ENCODE peak calls at places on chromosomes 2 and 18, in five cellular contexts. R, H, F, I and N are unnamed samples.

GRCh38 chr18:22284581-22285230 is 115.3 kb downstream of the GATA6 start:
- DNase-seq in R (no peak), H (peak), I (no peak), F (no peak), N (no peak)

GRCh38 chr2:12766421-12766879 is 49.7 kb downstream of the TRIB2 start:
- DNase-seq in F (no peak), R (no peak), I (no peak), H (peak), N (no peak)

GRCh38 chr2:127051780-127052067 is 55.2 kb downstream of the BIN1 start:
- DNase-seq in R (no peak), H (no peak), F (no peak), I (no peak), N (no peak)

GRCh38 chr2:11863103-11863502 is 116.7 kb downstream of the LPIN1 start:
- DNase-seq in I (no peak), R (no peak), F (no peak), H (no peak), N (no peak)

GRCh38 chr18:13268035-13268700 is 49.6 kb downstream of the LDLRAD4 start:
- DNase-seq in R (no peak), F (no peak), I (no peak), H (no peak), N (no peak)

GRCh38 chr2:216119144-216119543 is 10.0 kb downstream of the XRCC5 start:
- DNase-seq in F (no peak), R (no peak), H (no peak), I (no peak), N (no peak)

GRCh38 chr2:11298592-11298991 is 45.8 kb downstream of the ROCK2 start:
- DNase-seq in R (no peak), F (no peak), I (no peak), H (no peak), N (no peak)

GRCh38 chr18:13147146-13147545 is 71.4 kb upstream of the LDLRAD4 start:
- DNase-seq in R (no peak), I (no peak), H (no peak), F (no peak), N (no peak)

GRCh38 chr18:21682276-21683051 is 22.1 kb downstream of the ABHD3 start:
- DNase-seq in R (no peak), I (no peak), H (peak), F (no peak), N (no peak)

GRCh38 chr2:69917854-69918253 is 2.9 kb downstream of the MXD1 start:
- DNase-seq in R (no peak), F (no peak), I (no peak), H (peak), N (peak)

GRCh38 chr2:2657121-2657962 is 326.3 kb upstream of the MYT1L start:
- DNase-seq in H (no peak), I (no peak), R (no peak), F (no peak), N (no peak)

GRCh38 chr18:24600076-24600654 is 139.7 kb downstream of the HRH4 start:
- DNase-seq in R (peak), H (peak), I (peak), F (no peak), N (peak)

GRCh38 chr18:23703987-23704384 is 14.7 kb downstream of the LAMA3 start:
- DNase-seq in I (no peak), H (no peak), R (no peak), F (no peak), N (no peak)

GRCh38 chr2:127531133-127531709 is 4.3 kb upstream of the MYO7B start:
- DNase-seq in F (no peak), R (no peak), H (peak), I (no peak), N (no peak)

GRCh38 chr2:70516596-70516995 is 37.0 kb downstream of the TGFA start:
- DNase-seq in I (no peak), F (no peak), R (no peak), H (peak), N (no peak)

GRCh38 chr2:107775791-107776190 is 50.9 kb upstream of the RGPD4 start:
- DNase-seq in F (no peak), R (no peak), H (peak), I (no peak), N (no peak)

GRCh38 chr2:210440206-210440605 is 36.4 kb downstream of the LANCL1 start:
- DNase-seq in H (no peak), R (no peak), F (no peak), I (no peak), N (no peak)

GRCh38 chr18:33466822-33467221 is 26.3 kb upstream of the CCDC178 start:
- DNase-seq in F (no peak), R (no peak), I (no peak), H (no peak), N (no peak)

GRCh38 chr2:224178085-224178484 is 139.0 kb upstream of the SERPINE2 start:
- DNase-seq in I (no peak), F (no peak), H (peak), R (no peak), N (no peak)

GRCh38 chr2:160156665-160157064 is 43.4 kb downstream of the ITGB6 start:
- DNase-seq in H (peak), R (no peak), F (no peak), I (peak), N (no peak)

GRCh38 chr2:105297211-105297610 is 32.3 kb downstream of the TGFBRAP1 start:
- DNase-seq in I (no peak), F (no peak), R (no peak), H (no peak), N (no peak)

GRCh38 chr2:98461650-98462049 is 17.0 kb downstream of the INPP4A start:
- DNase-seq in H (no peak), R (no peak), F (no peak), I (no peak), N (no peak)

GRCh38 chr2:188235364-188235763 is 56.3 kb upstream of the GULP1 start:
- DNase-seq in F (no peak), H (no peak), R (no peak), I (no peak), N (no peak)

GRCh38 chr18:48790226-48790863 is 160.4 kb downstream of the SMAD7 start:
- DNase-seq in H (no peak), I (no peak), F (peak), R (no peak), N (no peak)

GRCh38 chr2:62196278-62196901 is 475 bp downstream of the B3GNT2 start:
- DNase-seq in H (peak), I (no peak), F (no peak), R (peak), N (no peak)

GRCh38 chr2:119694470-119694993 is 15.5 kb downstream of the TMEM177 start:
- DNase-seq in F (no peak), R (no peak), I (no peak), H (no peak), N (no peak)

GRCh38 chr2:173109253-173110188 is 33.9 kb downstream of the MAP3K20 start:
- DNase-seq in I (peak), H (peak), R (no peak), F (no peak), N (peak)

GRCh38 chr18:59767732-59768131 is 70.5 kb upstream of the CCBE1 start:
- DNase-seq in I (no peak), H (peak), F (no peak), R (no peak), N (no peak)

GRCh38 chr2:8676191-8676914 is 5.5 kb upstream of the ID2 start:
- DNase-seq in H (no peak), F (no peak), I (no peak), R (peak), N (peak)

GRCh38 chr2:237097326-237097910 is 11.7 kb downstream of the COPS8 start:
- DNase-seq in F (no peak), I (no peak), H (peak), R (no peak), N (no peak)

GRCh38 chr2:99072556-99072955 is 69.0 kb upstream of the C2orf15 start:
- DNase-seq in I (no peak), R (no peak), H (peak), F (no peak), N (no peak)

GRCh38 chr2:54909006-54909405 is 141.2 kb downstream of the RTN4 start:
- DNase-seq in R (no peak), F (no peak), I (no peak), H (no peak), N (no peak)

GRCh38 chr2:223933098-223933800 is 11.9 kb downstream of the WDFY1 start:
- DNase-seq in H (no peak), F (no peak), I (no peak), R (no peak), N (no peak)

GRCh38 chr2:8458461-8459459 is 223.1 kb upstream of the ID2 start:
- DNase-seq in H (peak), F (no peak), R (no peak), I (no peak), N (no peak)

GRCh38 chr2:143489135-143489534 is 359.9 kb downstream of the ARHGAP15 start:
- DNase-seq in R (no peak), F (no peak), H (peak), I (no peak), N (no peak)

GRCh38 chr2:46273225-46273863 is 23.9 kb upstream of the EPAS1 start:
- DNase-seq in I (no peak), R (no peak), F (no peak), H (peak), N (no peak)

DNA sequence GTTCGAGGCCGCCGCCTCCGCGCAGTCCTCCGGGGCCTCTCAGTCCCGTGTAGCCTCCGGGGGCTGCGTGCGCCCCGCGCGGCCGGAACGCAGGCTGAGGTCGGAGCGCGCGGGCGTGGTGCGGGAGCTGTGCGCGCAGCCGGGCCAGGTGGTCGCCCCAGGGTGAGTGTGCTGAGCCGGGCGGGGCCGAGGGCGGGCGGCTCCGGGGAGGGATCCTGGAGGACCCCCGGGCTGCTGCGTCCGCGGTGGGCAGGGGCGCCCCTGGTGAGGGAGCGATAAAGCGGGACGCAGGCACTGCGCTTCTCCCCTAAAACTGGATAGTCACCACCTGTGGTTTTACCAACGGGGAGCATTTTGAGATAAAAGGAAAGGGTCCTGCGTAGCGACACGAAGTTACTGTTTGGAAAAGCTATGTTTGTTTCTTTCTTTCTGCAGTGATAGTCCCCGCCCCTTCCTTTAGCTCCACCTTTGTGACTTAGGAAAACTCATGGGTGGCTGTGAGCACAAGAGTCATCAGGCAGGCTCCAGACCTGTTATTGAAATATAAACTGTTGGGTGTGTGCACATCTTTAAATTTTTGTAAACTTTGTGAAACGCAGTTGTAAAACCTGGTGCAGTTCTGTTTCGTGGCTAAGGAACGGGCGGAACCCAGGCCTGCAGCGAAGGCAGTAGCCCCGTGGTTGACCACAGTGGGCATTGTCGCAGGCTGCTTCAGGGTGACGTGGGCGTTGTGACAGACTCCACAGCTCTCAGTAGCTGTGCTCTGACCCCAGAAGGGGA is 687 bp downstream of the CTDP1 start:
- DNase-seq in H (peak), R (peak), I (no peak), F (no peak), N (no peak)
- TF ChIP-seq CTCF in H (peak), R (no peak), I (no peak), F (no peak), N (no peak)

GRCh38 chr2:100381240-100381639 is 36.2 kb downstream of the CHST10 start:
- DNase-seq in F (no peak), I (peak), H (peak), R (peak), N (peak)
- TF ChIP-seq CTCF in F (peak), I (peak), H (peak), R (peak), N (peak)

GRCh38 chr2:63764630-63765029 is 77.1 kb upstream of the UGP2 start:
- DNase-seq in F (no peak), R (no peak), I (no peak), H (no peak), N (no peak)

GRCh38 chr2:63765117-63765516 is 76.6 kb upstream of the UGP2 start:
- DNase-seq in F (no peak), R (no peak), H (no peak), I (no peak), N (no peak)

GRCh38 chr2:63768051-63768450 is 73.6 kb upstream of the UGP2 start:
- DNase-seq in F (no peak), I (no peak), H (no peak), R (no peak), N (no peak)

GRCh38 chr2:63767307-63767706 is 74.4 kb upstream of the UGP2 start:
- DNase-seq in R (no peak), H (no peak), I (no peak), F (no peak), N (no peak)

DNA sequence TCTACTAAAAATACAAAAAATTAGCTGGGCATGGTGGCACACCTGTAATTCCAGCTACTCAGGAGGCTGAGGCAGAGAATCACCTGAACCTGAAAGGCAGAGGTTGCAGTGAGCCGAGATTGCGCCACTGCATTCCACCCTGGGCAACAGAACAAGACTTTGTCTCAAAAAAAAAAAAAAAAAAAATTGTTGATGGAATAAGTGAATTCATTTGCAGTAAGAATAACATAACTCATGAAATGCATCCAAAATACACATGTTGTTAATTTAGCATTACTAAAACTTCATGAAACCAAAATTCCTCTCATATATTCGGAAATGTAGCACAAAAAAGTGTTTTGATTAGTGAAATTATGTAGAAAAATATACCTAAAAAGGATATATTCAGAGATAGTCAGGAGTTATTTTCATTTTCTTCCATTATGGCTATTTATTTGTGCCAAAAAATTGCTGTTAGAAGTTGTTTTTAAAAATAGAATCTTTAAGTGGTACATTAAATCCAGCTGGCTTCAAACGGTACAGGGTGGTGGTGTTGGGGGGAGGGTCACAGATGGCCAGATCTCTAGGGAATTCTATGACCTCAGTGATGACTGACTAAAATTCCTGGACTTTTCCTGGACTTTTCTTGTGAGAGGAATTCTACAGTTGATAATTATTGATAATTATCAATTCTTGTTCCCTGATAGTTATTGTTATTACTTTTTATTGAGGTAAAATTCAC is 78.2 kb upstream of the UGP2 start:
- DNase-seq in R (no peak), I (peak), H (no peak), F (no peak), N (peak)
- TF ChIP-seq CTCF in R (no peak), I (no peak), H (no peak), F (no peak), N (no peak)

GRCh38 chr2:1584691-1585485 is 159.4 kb downstream of the PXDN start:
- DNase-seq in R (no peak), H (no peak), F (no peak), I (no peak), N (no peak)
- TF ChIP-seq CTCF in R (no peak), H (peak), F (no peak), I (peak), N (no peak)

GRCh38 chr2:233074106-233074505 is 14.0 kb downstream of the INPP5D start:
- DNase-seq in R (no peak), I (no peak), H (no peak), F (no peak), N (no peak)
- TF ChIP-seq CTCF in R (no peak), I (no peak), H (no peak), F (no peak), N (no peak)

DNA sequence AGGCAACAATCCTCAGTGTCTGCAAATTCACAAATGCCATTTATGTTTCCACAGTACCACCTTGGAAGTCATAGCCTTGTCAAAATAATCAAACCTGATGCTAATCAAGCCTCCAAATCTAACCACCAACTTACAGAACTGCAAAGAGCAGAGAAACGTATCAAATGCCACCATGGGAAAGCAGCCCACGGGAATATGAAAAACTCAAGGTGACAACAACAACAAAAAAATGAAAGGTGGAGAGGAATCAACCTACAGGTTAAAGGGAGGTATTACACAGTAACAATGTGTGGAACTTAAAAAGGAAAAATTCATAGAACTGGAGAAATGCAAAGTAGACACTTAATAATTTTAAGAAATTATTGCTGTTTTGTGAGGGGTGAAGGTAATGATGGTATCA is 46.7 kb downstream of the CD226 start:
- DNase-seq in R (no peak), I (no peak), H (no peak), F (no peak), N (no peak)
- TF ChIP-seq CTCF in R (peak), I (no peak), H (no peak), F (no peak), N (no peak)

DNA sequence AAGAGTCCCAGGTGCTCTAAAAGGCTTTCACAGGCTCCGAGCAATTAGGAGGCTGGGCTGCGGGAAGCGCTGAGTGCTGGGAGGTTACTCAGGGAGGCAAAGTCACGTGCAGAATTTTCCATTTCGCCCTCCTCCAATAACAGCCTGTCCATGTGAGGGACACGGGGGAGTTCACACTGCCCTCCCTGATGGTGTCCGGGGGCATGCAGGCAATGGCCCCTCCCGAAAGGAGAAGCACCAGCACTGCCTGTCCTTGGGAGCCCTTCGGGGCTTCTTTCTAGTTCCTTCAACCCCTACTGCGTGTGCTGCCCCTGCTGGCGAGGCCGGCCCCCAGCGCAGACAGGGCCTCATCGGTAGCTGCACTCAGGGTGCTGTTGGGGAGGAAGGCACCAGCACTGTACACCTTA is 63.1 kb upstream of the HPCAL1 start:
- DNase-seq in I (no peak), H (no peak), F (no peak), R (no peak), N (no peak)
- TF ChIP-seq CTCF in I (peak), H (no peak), F (no peak), R (no peak), N (no peak)

GRCh38 chr18:26504831-26505230 is 43.5 kb downstream of the KCTD1 start:
- DNase-seq in R (no peak), F (no peak), H (no peak), I (no peak), N (no peak)
- TF ChIP-seq CTCF in R (no peak), F (no peak), H (no peak), I (no peak), N (no peak)

DNA sequence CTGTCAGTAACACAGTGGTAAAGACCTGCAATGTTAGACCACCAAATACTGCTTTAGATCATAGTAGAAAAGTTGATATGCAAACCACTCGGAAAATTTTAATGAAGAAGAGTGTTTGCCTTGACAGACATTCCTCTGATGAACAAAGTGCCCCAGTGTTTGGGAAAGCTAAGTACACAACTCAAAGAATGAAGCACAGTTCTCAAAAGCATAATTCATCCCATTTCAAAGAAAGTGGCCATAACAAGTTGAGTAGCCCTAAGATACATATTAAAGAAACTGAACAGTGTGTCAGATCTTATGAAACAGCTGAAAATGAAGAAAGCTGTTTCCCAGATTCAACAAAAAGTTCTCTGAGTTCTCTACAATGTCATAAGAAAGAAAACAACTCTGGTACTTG is 27.5 kb downstream of the GEN1 start:
- DNase-seq in R (no peak), I (no peak), F (no peak), H (no peak), N (no peak)
- TF ChIP-seq CTCF in R (no peak), I (no peak), F (no peak), H (no peak), N (no peak)

DNA sequence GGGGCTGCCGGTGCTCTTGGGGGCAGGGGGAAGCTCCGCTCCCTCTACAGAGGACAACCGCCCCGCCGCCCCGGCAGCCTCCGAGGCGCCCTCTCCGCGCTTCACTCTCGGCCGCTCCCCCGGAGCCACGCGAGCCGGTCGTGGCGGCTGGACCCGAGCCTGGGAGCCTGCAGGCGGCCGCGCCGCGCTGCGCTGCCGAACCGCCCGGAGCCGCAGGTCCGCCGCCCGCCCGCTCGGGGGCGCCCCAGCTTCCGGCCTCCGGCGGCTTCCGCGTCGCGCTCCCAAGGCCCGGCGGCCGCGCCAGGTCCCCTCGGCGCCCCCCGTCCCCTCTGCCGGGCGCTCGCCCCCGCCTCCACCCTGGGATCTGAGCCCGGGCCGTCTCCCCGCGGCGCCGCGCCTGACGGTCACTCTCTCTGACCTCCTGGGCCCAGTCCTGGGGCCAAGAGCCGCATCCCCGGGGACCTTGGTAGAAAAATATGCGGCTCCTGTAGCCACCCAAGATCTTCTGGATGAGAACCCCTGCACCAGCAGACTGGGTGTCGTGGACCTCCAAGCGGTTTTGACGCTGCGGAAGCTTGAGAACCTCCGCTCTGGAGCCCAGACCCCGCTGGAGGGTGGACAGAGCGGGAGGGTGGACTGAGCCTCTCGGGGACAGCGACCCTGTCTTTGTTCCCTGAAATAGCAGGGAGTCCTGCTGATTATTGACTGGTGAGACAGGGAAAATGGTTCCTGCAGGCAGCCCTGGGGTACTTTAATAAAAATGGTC is 44.3 kb downstream of the SERTAD2 start:
- DNase-seq in R (peak), I (no peak), H (no peak), F (no peak), N (no peak)
- TF ChIP-seq CTCF in R (peak), I (no peak), H (peak), F (no peak), N (no peak)